ENCODE peak calls at places on chromosomes 5 and 9, in six cellular contexts. V, F, S, B, P and K are unnamed samples.

GRCh38 chr5:134139891-134140469 is 25.5 kb downstream of the TCF7 start:
- DNase-seq in S (no peak), V (peak; percentile 34), F (peak; percentile 46), P (no peak), B (no peak), K (no peak)

GRCh38 chr9:137161558-137162483 is 8.0 kb downstream of the LRRC26 start:
- DNase-seq in S (no peak), B (no peak), F (no peak), P (peak; percentile 18), V (no peak), K (no peak)

GRCh38 chr9:130634191-130634768 is 30.1 kb upstream of the PRDM12 start:
- DNase-seq in P (no peak), V (no peak), S (no peak), B (no peak), F (no peak), K (no peak)

GRCh38 chr5:122559676-122560075 is 215.2 kb upstream of the SNX2 start:
- DNase-seq in F (no peak), P (no peak), B (no peak), S (no peak), V (no peak), K (no peak)

GRCh38 chr5:119512277-119512676 is 60.0 kb downstream of the HSD17B4 start:
- DNase-seq in F (no peak), B (no peak), V (no peak), S (no peak), P (peak; percentile 4), K (no peak)

GRCh38 chr5:95285406-95285761 is 490 bp upstream of the MCTP1 start:
- DNase-seq in V (no peak), S (no peak), P (no peak), B (no peak), F (no peak), K (no peak)

GRCh38 chr9:16442622-16443021 is 427.8 kb downstream of the BNC2 start:
- DNase-seq in V (no peak), B (peak; percentile 59), F (peak; percentile 80), S (no peak), P (peak; percentile 62), K (peak; percentile 50)

GRCh38 chr5:72470817-72471216 is 36.4 kb downstream of the ZNF366 start:
- DNase-seq in V (no peak), P (peak; percentile 85), S (no peak), B (peak; percentile 27), F (no peak), K (no peak)

GRCh38 chr9:37710039-37710438 is 43.6 kb upstream of the TRMT10B start:
- DNase-seq in F (no peak), V (no peak), S (no peak), B (no peak), P (no peak), K (no peak)

GRCh38 chr9:109171926-109172325 is 4.9 kb upstream of the FRRS1L start:
- DNase-seq in V (no peak), B (peak; percentile 5), F (no peak), S (no peak), P (peak; percentile 40), K (peak; percentile 56)

GRCh38 chr9:73810585-73811215 is 659.0 kb downstream of the ANXA1 start:
- DNase-seq in B (no peak), P (no peak), F (no peak), V (no peak), S (no peak), K (peak; percentile 56)

GRCh38 chr5:84028093-84028492 is 307.4 kb upstream of the HAPLN1 start:
- DNase-seq in B (peak; percentile 53), F (no peak), P (peak; percentile 36), S (no peak), V (no peak), K (no peak)

GRCh38 chr5:10567781-10568321 is 4.0 kb downstream of the ANKRD33B start:
- DNase-seq in S (no peak), F (no peak), B (no peak), P (peak; percentile 54), V (no peak), K (no peak)

GRCh38 chr5:103674321-103674720 is 111.7 kb upstream of the NUDT12 start:
- DNase-seq in P (no peak), S (no peak), B (no peak), V (no peak), F (no peak), K (no peak)

GRCh38 chr5:178625679-178626483 is 969 bp downstream of the CLK4 start:
- DNase-seq in P (peak; percentile 68), F (no peak), V (no peak), B (peak; percentile 46), S (no peak), K (no peak)

GRCh38 chr5:17212210-17212609 is 5.2 kb upstream of the BASP1 start:
- DNase-seq in F (no peak), S (no peak), P (no peak), V (no peak), B (no peak), K (no peak)

GRCh38 chr9:87853843-87854242 is 28.8 kb upstream of the SPATA31E1 start:
- DNase-seq in P (no peak), S (no peak), V (no peak), F (no peak), B (no peak), K (no peak)

GRCh38 chr5:6758201-6758600 is 45.0 kb downstream of the TENT4A start:
- DNase-seq in P (no peak), V (no peak), B (no peak), F (peak; percentile 59), S (no peak), K (no peak)

GRCh38 chr5:41794478-41794877 is 75.7 kb downstream of the OXCT1 start:
- DNase-seq in S (no peak), V (no peak), B (peak; percentile 97), F (no peak), P (peak; percentile 96), K (peak; percentile 69)

GRCh38 chr5:159864885-159865622 is 51.2 kb upstream of the ADRA1B start:
- DNase-seq in S (no peak), F (no peak), P (peak; percentile 29), V (no peak), B (no peak), K (no peak)

GRCh38 chr5:2902186-2902585 is 150.7 kb upstream of the IRX2 start:
- DNase-seq in P (no peak), V (no peak), B (no peak), S (no peak), F (no peak), K (no peak)

GRCh38 chr5:69083412-69083811 is 10.4 kb upstream of the SLC30A5 start:
- DNase-seq in P (peak; percentile 9), B (no peak), S (no peak), V (no peak), F (no peak), K (peak; percentile 33)

GRCh38 chr5:79971156-79971555 is 19.9 kb downstream of the MTX3 start:
- DNase-seq in B (peak; percentile 47), P (peak; percentile 61), F (no peak), V (no peak), S (no peak), K (no peak)

DNA sequence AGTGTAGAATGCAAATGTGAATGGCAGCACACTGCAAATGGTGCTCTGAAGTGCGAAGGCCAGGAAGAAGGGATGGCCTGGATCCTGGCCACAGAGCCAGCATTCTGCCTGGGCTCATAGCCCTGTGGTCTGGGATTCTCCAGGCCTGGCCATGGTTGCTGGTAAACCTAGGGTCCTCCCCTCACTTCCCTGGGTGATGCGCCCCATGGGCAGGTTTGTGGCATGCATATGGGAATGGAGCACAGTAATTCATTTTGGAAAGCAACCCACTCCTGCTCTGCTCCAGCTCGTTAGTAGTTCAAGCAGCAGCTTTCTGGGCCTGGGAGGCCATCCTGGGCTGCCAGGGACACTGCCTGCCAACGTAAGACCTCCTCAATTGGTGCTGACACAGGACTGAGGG is 1.5 kb upstream of the SLC25A48 start:
- DNase-seq in V (no peak), F (no peak), P (no peak), B (no peak), S (no peak), K (no peak)
- H3K27ac ChIP-seq in V (no peak overlapping the region), F (no peak overlapping the region), P (no peak overlapping the region), B (no peak overlapping the region), S (no peak overlapping the region), K (no peak overlapping the region)

GRCh38 chr5:93057311-93057710 is 523.7 kb downstream of the NR2F1-AS1 start:
- DNase-seq in V (no peak), F (no peak), P (no peak), B (no peak), S (no peak), K (no peak)

GRCh38 chr5:93058309-93058708 is 522.7 kb downstream of the NR2F1-AS1 start:
- DNase-seq in V (no peak), F (no peak), B (peak; percentile 62), S (no peak), P (peak; percentile 78), K (peak; percentile 6)

GRCh38 chr5:93062548-93062947 is 518.5 kb downstream of the NR2F1-AS1 start:
- DNase-seq in F (no peak), V (no peak), P (no peak), S (no peak), B (no peak), K (peak; percentile 34)
- H3K27ac ChIP-seq in F (no peak overlapping the region), V (no peak overlapping the region), P (no peak overlapping the region), S (no peak overlapping the region), B (no peak overlapping the region), K (no peak overlapping the region)

GRCh38 chr9:13586726-13587392 is 307.4 kb upstream of the MPDZ start:
- DNase-seq in V (no peak), B (no peak), F (no peak), S (no peak), P (no peak), K (peak; percentile 12)
- H3K27ac ChIP-seq in V (peak overlapping the region; percentile 83), B (no peak overlapping the region), F (no peak overlapping the region), S (peak overlapping the region; percentile 77), P (no peak overlapping the region), K (no peak overlapping the region)

DNA sequence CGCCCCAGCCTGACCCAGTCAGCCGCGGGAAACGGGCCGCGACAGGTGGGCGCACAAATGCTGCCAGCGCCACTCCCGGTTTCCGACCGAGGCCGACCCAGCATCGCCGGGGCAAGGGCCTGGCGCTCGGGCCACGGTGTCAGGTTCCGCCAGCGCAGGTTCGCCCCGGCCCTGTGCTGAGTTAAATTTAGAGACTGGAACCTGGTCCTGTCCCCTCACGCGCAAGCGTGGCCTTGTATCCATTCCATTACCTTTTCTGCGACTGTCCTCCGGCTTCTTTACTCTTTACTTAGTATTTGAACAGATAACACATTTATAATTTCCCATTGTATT is 372 bp upstream of the TRIM7 start:
- DNase-seq in B (no peak), V (no peak), F (no peak), P (no peak), S (no peak), K (no peak)
- H3K27ac ChIP-seq in B (no peak overlapping the region), V (no peak overlapping the region), F (no peak overlapping the region), P (no peak overlapping the region), S (peak overlapping the region; percentile 12), K (no peak overlapping the region)

DNA sequence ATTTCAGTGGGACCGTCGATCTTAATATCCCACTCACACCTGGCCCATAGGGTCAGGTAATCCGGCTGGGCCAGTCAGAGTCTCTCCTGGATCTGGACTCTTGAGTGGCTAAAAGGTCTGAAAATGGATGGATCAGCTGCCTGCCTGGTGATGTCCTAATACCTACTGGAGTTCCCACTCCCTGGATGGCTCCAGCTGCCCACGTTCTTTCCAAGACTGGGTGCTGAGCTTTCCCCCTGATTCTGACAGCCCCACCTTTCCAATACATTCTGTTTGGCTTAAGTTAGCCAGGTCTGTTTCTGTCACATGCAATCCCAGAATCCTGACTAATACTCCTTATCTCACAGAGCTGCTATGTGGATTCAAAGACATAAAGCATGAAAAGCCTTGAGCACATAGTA is 10.2 kb downstream of the SH3PXD2B start:
- DNase-seq in S (no peak), F (no peak), P (peak; percentile 77), B (peak; percentile 57), V (no peak), K (peak; percentile 26)
- H3K27ac ChIP-seq in S (no peak overlapping the region), F (no peak overlapping the region), P (peak overlapping the region; percentile 82), B (peak overlapping the region; percentile 54), V (no peak overlapping the region), K (no peak overlapping the region)